ENCODE peak calls at places on chromosome 4, in nine cellular contexts. Z is lower leg skin, S is cardiac muscle cell, I is IMR-90, O is astrocyte of the spinal cord, P is mesothelial cell of epicardium, T is B cell, M is tibial nerve, U is AG09309. W is an unnamed sample.
A peak's percentile ranks its signal among the peaks of the same experiment; 100 is the strongest.

GRCh38 chr4:8549352-8549931 is 30.8 kb upstream of the GPR78 start:
- DNase-seq in O (no peak), Z (no peak), M (no peak), I (no peak), U (no peak), P (no peak), T (no peak), S (no peak), W (no peak)

GRCh38 chr4:92252846-92253245 is 50.9 kb upstream of the GRID2 start:
- DNase-seq in O (no peak), P (no peak), Z (no peak), U (no peak), T (no peak), M (no peak), S (no peak), I (no peak), W (no peak)

GRCh38 chr4:170226288-170226687 is 136.5 kb upstream of the AADAT start:
- DNase-seq in T (no peak), Z (no peak), O (no peak), U (no peak), P (no peak), I (no peak), M (no peak), S (no peak), W (no peak)

GRCh38 chr4:141455651-141456050 is 180.7 kb upstream of the IL15 start:
- DNase-seq in M (no peak), T (no peak), S (no peak), I (peak; percentile 22), Z (no peak), O (no peak), U (no peak), P (no peak), W (no peak)

GRCh38 chr4:47538516-47538915 is 53.4 kb downstream of the ATP10D start:
- DNase-seq in U (no peak), I (peak; percentile 34), Z (no peak), O (peak; percentile 16), T (no peak), S (no peak), P (no peak), M (no peak), W (no peak)

GRCh38 chr4:158304694-158305093 is 94.4 kb downstream of the TMEM144 start:
- DNase-seq in P (no peak), Z (no peak), I (no peak), T (no peak), M (no peak), U (no peak), S (no peak), O (no peak), W (no peak)

GRCh38 chr4:161252520-161253141 is 911.2 kb downstream of the FSTL5 start:
- DNase-seq in P (no peak), I (peak; percentile 0), Z (no peak), U (no peak), S (peak; percentile 37), T (no peak), O (peak; percentile 29), M (no peak), W (no peak)

GRCh38 chr4:180617203-180617602 is 1626.0 kb upstream of the TENM3 start:
- DNase-seq in U (no peak), T (no peak), P (no peak), Z (no peak), O (peak; percentile 13), M (no peak), I (peak; percentile 1), S (no peak), W (no peak)

DNA sequence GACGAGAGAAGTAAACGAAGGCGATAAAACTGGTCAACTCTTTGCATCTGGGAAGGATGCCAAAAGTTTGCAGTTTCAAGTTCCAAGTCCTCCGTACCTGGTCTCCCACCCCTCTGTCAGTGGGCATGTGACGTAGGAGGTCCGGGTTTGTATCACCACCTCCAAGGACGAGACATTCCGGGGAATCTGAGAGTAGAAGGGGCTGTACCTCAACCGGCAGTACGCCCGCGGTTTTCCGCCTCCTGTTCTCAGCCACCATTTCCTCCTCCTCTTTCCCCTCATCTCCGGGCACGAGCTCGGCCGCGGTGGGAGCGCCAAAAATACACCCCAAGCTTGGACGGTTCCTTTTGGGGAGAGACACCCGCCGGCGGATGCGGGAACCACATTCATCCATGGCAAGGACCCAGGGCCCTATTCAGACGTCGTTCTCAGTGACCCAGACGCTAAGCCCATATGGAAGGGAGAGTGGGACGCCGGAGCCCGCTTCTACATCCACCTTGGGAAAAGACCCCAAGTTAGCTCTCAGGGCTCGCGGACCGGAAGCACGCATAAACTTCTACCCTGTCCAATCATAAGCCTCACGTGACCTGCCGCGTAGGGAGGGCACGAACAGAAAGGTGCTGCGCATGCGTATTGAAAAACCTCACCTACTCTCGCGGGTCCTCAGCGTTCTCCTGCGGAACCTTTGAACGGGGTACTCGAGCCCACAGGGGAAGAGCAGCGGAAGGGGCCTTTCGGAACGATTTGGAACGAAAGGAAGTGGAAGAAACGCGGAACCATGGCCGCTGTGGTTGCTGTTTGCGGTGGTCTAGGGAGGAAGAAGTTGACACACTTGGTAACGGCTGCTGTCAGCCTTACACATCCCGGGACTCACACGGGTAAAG is at the start of the genes HELQ and MRPS18C:
- DNase-seq in I (peak; percentile 99), P (peak; percentile 89), M (peak; percentile 98), S (peak; percentile 99), T (peak; percentile 96), O (peak; percentile 99), U (peak; percentile 95), Z (peak; percentile 98), W (peak; percentile 87)
- TF ChIP-seq CTCF in I (peak; percentile 22), P (no peak), M (peak; percentile 69), S (peak; percentile 36), T (peak; percentile 19), O (peak; percentile 28), U (peak; percentile 47), Z (no peak), W (no peak)

GRCh38 chr4:73614468-73614867 is 5.8 kb downstream of the RASSF6 start:
- DNase-seq in P (no peak), O (no peak), I (no peak), M (no peak), S (no peak), Z (no peak), T (no peak), U (no peak), W (no peak)

GRCh38 chr4:73612032-73612431 is 8.2 kb downstream of the RASSF6 start:
- DNase-seq in U (no peak), O (no peak), S (no peak), P (no peak), M (no peak), I (no peak), Z (no peak), T (no peak), W (no peak)

GRCh38 chr4:73613130-73613529 is 7.1 kb downstream of the RASSF6 start:
- DNase-seq in P (no peak), M (no peak), Z (no peak), S (no peak), I (no peak), T (no peak), U (no peak), O (no peak), W (no peak)

GRCh38 chr4:73617256-73617655 is 3.0 kb downstream of the RASSF6 start:
- DNase-seq in U (no peak), P (no peak), I (no peak), M (no peak), O (no peak), T (no peak), Z (no peak), S (no peak), W (no peak)

DNA sequence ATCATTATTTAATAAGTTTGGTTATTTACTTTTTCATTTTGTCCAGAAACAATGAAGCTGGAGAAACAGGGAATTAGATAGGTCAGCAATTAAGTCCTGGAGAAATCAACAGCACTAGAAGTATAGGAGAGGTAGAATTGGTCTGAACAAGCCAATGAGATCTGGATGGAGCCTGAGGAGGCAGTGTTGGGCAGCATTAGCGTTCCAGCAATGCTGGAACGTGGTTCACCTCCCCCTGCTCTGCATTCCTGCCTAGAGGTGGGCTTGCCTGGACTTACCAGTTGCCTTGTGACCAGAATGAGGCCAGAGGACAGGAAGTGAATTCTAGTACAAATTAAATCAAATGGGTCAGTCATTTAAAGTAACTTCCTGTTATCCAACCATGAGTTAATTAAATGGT is 4.6 kb downstream of the RASSF6 start:
- DNase-seq in P (no peak), U (no peak), Z (no peak), M (no peak), O (no peak), S (peak; percentile 36), I (no peak), T (no peak), W (no peak)
- TF ChIP-seq CTCF in P (no peak), U (no peak), Z (no peak), M (no peak), O (peak; percentile 1), S (no peak), I (no peak), T (no peak), W (no peak)

GRCh38 chr4:83028976-83029375 is 6.0 kb upstream of the COPS4 start:
- DNase-seq in T (no peak), O (no peak), I (no peak), P (no peak), M (no peak), Z (no peak), U (no peak), S (no peak), W (no peak)

GRCh38 chr4:83029688-83030087 is 5.3 kb upstream of the COPS4 start:
- DNase-seq in P (no peak), S (no peak), O (no peak), T (no peak), Z (no peak), M (no peak), U (no peak), I (no peak), W (no peak)

GRCh38 chr4:83040269-83040668 is 5.3 kb downstream of the COPS4 start:
- DNase-seq in M (no peak), I (no peak), U (no peak), P (no peak), O (no peak), Z (no peak), T (no peak), S (no peak), W (no peak)

GRCh38 chr4:83036991-83037390 is 2.0 kb downstream of the COPS4 start:
- DNase-seq in O (no peak), S (no peak), M (no peak), U (no peak), P (no peak), I (no peak), Z (no peak), T (no peak), W (no peak)

DNA sequence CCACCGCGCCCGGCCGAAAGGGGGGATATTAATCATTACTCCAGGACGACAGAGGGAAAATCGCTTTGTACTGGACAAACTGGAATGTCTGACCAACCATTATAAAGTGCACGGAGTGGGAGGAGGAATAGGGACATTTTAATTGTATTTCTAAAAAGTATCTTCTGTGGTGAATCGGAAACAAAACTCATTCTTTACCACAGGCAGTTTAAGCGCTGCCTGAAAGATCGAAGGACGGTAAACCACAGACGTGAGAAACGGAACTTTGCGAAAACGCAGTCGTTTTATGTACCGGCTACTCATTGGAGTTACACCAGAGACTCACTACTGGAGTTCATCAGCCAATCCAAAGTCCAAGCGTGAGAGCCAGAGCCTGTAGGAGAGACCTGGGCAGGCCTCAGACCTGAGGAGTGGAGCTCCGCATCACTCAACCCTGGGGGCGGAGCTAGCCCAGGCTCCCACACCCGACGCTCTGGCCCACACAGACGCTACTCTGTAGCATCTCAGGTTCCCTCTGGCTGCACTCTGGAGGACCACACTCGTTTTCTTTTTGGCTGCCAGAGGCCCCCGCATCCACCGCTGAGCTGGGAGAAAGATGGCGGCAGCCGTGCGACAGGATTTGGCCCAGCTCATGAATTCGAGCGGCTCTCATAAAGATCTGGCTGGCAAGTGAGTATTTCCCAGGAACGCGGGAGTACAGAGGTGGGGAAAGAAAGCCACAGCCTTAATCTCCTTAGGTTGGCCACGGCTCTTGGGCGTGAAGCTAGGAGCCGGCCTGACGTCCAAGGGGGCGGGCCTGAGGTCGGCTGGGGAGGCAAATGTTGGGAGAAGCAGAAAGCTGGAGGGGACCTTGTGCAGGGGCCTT is at the start of gene COPS4:
- DNase-seq in M (peak; percentile 95), U (peak; percentile 99), I (peak; percentile 100), O (peak; percentile 100), Z (peak; percentile 98), P (peak; percentile 89), T (peak; percentile 97), S (peak; percentile 99), W (peak; percentile 89)
- TF ChIP-seq CTCF in M (peak; percentile 80), U (peak; percentile 51), I (peak; percentile 40), O (peak; percentile 41), Z (no peak), P (no peak), T (peak; percentile 34), S (peak; percentile 47), W (peak; percentile 8)

GRCh38 chr4:30264465-30264864 is 455.7 kb upstream of the PCDH7 start:
- DNase-seq in T (no peak), P (no peak), U (no peak), Z (no peak), S (no peak), M (no peak), I (no peak), O (no peak), W (no peak)

GRCh38 chr4:30268370-30268769 is 451.8 kb upstream of the PCDH7 start:
- DNase-seq in Z (no peak), O (no peak), U (no peak), I (no peak), S (no peak), T (no peak), P (no peak), M (no peak), W (no peak)

DNA sequence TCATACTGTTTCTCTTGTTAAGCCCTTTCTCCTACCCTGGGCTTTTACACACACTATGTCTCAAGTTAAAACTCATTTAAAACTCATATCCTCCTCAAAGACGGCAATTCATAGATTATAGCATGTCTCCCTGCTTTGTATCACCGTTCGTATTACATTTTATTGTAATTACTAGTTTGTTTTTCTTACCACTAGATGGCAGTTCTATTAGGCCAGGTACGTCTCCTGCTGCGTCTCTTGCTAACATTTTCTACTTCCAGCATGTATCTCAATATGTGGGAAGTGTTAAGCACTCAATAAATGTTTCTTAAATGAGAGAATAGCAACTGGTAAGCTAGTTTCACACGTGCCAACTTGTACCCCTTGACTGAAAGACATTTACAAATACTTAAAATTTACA is 450.3 kb upstream of the PCDH7 start:
- DNase-seq in M (no peak), O (no peak), I (no peak), U (no peak), S (peak; percentile 8), Z (no peak), P (no peak), T (no peak), W (no peak)
- TF ChIP-seq CTCF in M (no peak), O (peak; percentile 21), I (no peak), U (peak; percentile 9), S (no peak), Z (no peak), P (no peak), T (no peak), W (no peak)

W was measured in endothelial cell.